ENCODE peak calls at places on chromosome 2, in ten cellular contexts. C is AG08395, U is NCI-H524 treated with DMSO at 0.1 percent for 48 hours, I is T-helper 17 cell, J is AG09309, W is small intestine, X is dorsolateral prefrontal cortex, H is colonic mucosa, K is right cardiac atrium, T is C1 segment of cervical spinal cord. R is an unnamed sample.

GRCh38 chr2:56130463-56131070 is 53.2 kb upstream of the CCDC85A start:
- DNase-seq in C (peak), U (peak), I (no peak), J (no peak), W (peak), X (peak), H (no peak), K (no peak), T (no peak), R (peak)

GRCh38 chr2:121727332-121727731 is 9.3 kb downstream of the NIFK start:
- DNase-seq in C (no peak), U (no peak), I (no peak), J (no peak), W (no peak), X (no peak), H (no peak), K (no peak), T (no peak), R (no peak)

GRCh38 chr2:63078852-63079606 is 28.4 kb downstream of the OTX1 start:
- DNase-seq in C (peak), U (no peak), I (no peak), J (no peak), W (peak), X (no peak), H (peak), K (no peak), T (no peak), R (no peak)

GRCh38 chr2:46643951-46644350 is 164.6 kb downstream of the TMEM247 start:
- DNase-seq in C (no peak), U (no peak), I (no peak), J (no peak), W (no peak), X (no peak), H (no peak), K (no peak), T (no peak), R (no peak)

GRCh38 chr2:179574061-179574519 is 287.3 kb downstream of the ZNF385B start:
- DNase-seq in C (no peak), U (no peak), I (no peak), J (no peak), W (no peak), X (no peak), H (no peak), K (no peak), T (no peak), R (no peak)

GRCh38 chr2:182043861-182044260 is 58.2 kb downstream of the PPP1R1C start:
- DNase-seq in C (no peak), U (no peak), I (no peak), J (no peak), W (no peak), X (no peak), H (no peak), K (no peak), T (no peak), R (no peak)

GRCh38 chr2:169010633-169011460 is 20.3 kb downstream of the ABCB11 start:
- DNase-seq in C (no peak), U (no peak), I (no peak), J (no peak), W (no peak), X (no peak), H (no peak), K (no peak), T (no peak), R (no peak)

GRCh38 chr2:24875272-24875671 is 44.8 kb downstream of the ADCY3 start:
- DNase-seq in C (peak), U (no peak), I (no peak), J (no peak), W (no peak), X (no peak), H (no peak), K (no peak), T (no peak), R (no peak)

GRCh38 chr2:204251118-204251757 is 294.0 kb upstream of the PARD3B start:
- DNase-seq in C (no peak), U (no peak), I (no peak), J (no peak), W (no peak), X (no peak), H (no peak), K (no peak), T (no peak), R (no peak)

GRCh38 chr2:207163815-207164747 is 1.7 kb downstream of the KLF7 start:
- DNase-seq in C (no peak), U (no peak), I (no peak), J (no peak), W (peak), X (peak), H (peak), K (peak), T (no peak), R (no peak)

R was measured in AG04450.